ENCODE peak calls at places on chromosomes 4 and X, in six cellular contexts. One of them, this sample, is unnamed.

GRCh38 chr4:182207806-182208483 is 35.3 kb upstream of the TENM3 start:
- DNase-seq in pancreas: no peak
- DNase-seq in transverse colon: no peak
- DNase-seq in aorta: no peak
- DNase-seq in cardiac muscle cell: peak; percentile 89
- DNase-seq in PC-9: no peak
- DNase-seq in this sample: no peak

GRCh38 chr4:86934147-86934771 is 552 bp upstream of the AFF1 start:
- DNase-seq in aorta: no peak
- DNase-seq in pancreas: no peak
- DNase-seq in PC-9: no peak
- DNase-seq in cardiac muscle cell: no peak
- DNase-seq in transverse colon: peak; percentile 9
- DNase-seq in this sample: no peak

GRCh38 chrX:150680974-150681373 is 12.2 kb upstream of the MTMR1 start:
- DNase-seq in PC-9: no peak
- DNase-seq in pancreas: no peak
- DNase-seq in transverse colon: no peak
- DNase-seq in cardiac muscle cell: peak; percentile 29
- DNase-seq in aorta: no peak
- DNase-seq in this sample: no peak

GRCh38 chrX:58025979-58026378 is 115.7 kb upstream of the ZXDA start:
- DNase-seq in PC-9: no peak
- DNase-seq in aorta: no peak
- DNase-seq in pancreas: no peak
- DNase-seq in cardiac muscle cell: peak; percentile 2
- DNase-seq in transverse colon: peak; percentile 27
- DNase-seq in this sample: no peak

GRCh38 chrX:41982966-41983365 is 59.6 kb upstream of the CASK start:
- DNase-seq in PC-9: no peak
- DNase-seq in pancreas: no peak
- DNase-seq in cardiac muscle cell: no peak
- DNase-seq in transverse colon: no peak
- DNase-seq in aorta: no peak
- DNase-seq in this sample: no peak

GRCh38 chr4:6379787-6380745 is 92.3 kb downstream of the PPP2R2C start:
- DNase-seq in pancreas: peak; percentile 33
- DNase-seq in aorta: peak; percentile 34
- DNase-seq in cardiac muscle cell: no peak
- DNase-seq in transverse colon: no peak
- DNase-seq in PC-9: no peak
- DNase-seq in this sample: no peak

GRCh38 chr4:77199701-77200100 is 42.7 kb downstream of the CCNG2 start:
- DNase-seq in transverse colon: no peak
- DNase-seq in PC-9: no peak
- DNase-seq in cardiac muscle cell: no peak
- DNase-seq in aorta: no peak
- DNase-seq in pancreas: no peak
- DNase-seq in this sample: no peak

GRCh38 chrX:128897611-128898010 is 625.7 kb downstream of the SMARCA1 start:
- DNase-seq in cardiac muscle cell: no peak
- DNase-seq in pancreas: no peak
- DNase-seq in PC-9: no peak
- DNase-seq in transverse colon: no peak
- DNase-seq in aorta: no peak
- DNase-seq in this sample: no peak

GRCh38 chr4:155371432-155372043 is 5.2 kb downstream of the MAP9 start:
- DNase-seq in cardiac muscle cell: peak; percentile 55
- DNase-seq in PC-9: no peak
- DNase-seq in transverse colon: no peak
- DNase-seq in pancreas: no peak
- DNase-seq in aorta: no peak
- DNase-seq in this sample: no peak

GRCh38 chr4:2045518-2045951 is 13.6 kb upstream of the NAT8L start:
- DNase-seq in transverse colon: no peak
- DNase-seq in aorta: no peak
- DNase-seq in PC-9: no peak
- DNase-seq in cardiac muscle cell: no peak
- DNase-seq in pancreas: peak; percentile 62
- DNase-seq in this sample: no peak

GRCh38 chrX:109859673-109860072 is 126.6 kb upstream of the ACSL4 start:
- DNase-seq in PC-9: no peak
- DNase-seq in cardiac muscle cell: no peak
- DNase-seq in pancreas: no peak
- DNase-seq in transverse colon: no peak
- DNase-seq in aorta: no peak
- DNase-seq in this sample: no peak

GRCh38 chr4:8261851-8262535 is 7.6 kb upstream of the HTRA3 start:
- DNase-seq in aorta: no peak
- DNase-seq in cardiac muscle cell: peak; percentile 44
- DNase-seq in pancreas: no peak
- DNase-seq in PC-9: no peak
- DNase-seq in transverse colon: no peak
- DNase-seq in this sample: no peak

GRCh38 chr4:153122855-153123254 is 81.4 kb upstream of the TRIM2 start:
- DNase-seq in cardiac muscle cell: no peak
- DNase-seq in transverse colon: no peak
- DNase-seq in aorta: no peak
- DNase-seq in PC-9: no peak
- DNase-seq in pancreas: no peak
- DNase-seq in this sample: no peak

GRCh38 chr4:74413265-74413664 is 31.7 kb upstream of the AREG start:
- DNase-seq in PC-9: no peak
- DNase-seq in pancreas: no peak
- DNase-seq in aorta: no peak
- DNase-seq in cardiac muscle cell: no peak
- DNase-seq in transverse colon: no peak
- DNase-seq in this sample: no peak

GRCh38 chrX:111006119-111006518 is 89.9 kb upstream of the PAK3 start:
- DNase-seq in PC-9: no peak
- DNase-seq in cardiac muscle cell: peak; percentile 29
- DNase-seq in aorta: no peak
- DNase-seq in transverse colon: no peak
- DNase-seq in pancreas: no peak
- DNase-seq in this sample: no peak

GRCh38 chrX:106341823-106342222 is 173.7 kb downstream of the PWWP3B start:
- DNase-seq in transverse colon: no peak
- DNase-seq in pancreas: no peak
- DNase-seq in aorta: no peak
- DNase-seq in cardiac muscle cell: no peak
- DNase-seq in PC-9: no peak
- DNase-seq in this sample: no peak

GRCh38 chr4:71648923-71649322 is 135.0 kb downstream of the GC start:
- DNase-seq in aorta: no peak
- DNase-seq in cardiac muscle cell: no peak
- DNase-seq in PC-9: no peak
- DNase-seq in pancreas: no peak
- DNase-seq in transverse colon: no peak
- DNase-seq in this sample: no peak

GRCh38 chrX:23811135-23811781 is 28.3 kb downstream of the SAT1 start:
- DNase-seq in transverse colon: no peak
- DNase-seq in cardiac muscle cell: no peak
- DNase-seq in pancreas: no peak
- DNase-seq in aorta: no peak
- DNase-seq in PC-9: no peak
- DNase-seq in this sample: no peak

GRCh38 chr4:78608684-78609083 is 57.1 kb downstream of the ANXA3 start:
- DNase-seq in pancreas: no peak
- DNase-seq in cardiac muscle cell: no peak
- DNase-seq in PC-9: no peak
- DNase-seq in transverse colon: no peak
- DNase-seq in aorta: no peak
- DNase-seq in this sample: no peak

GRCh38 chrX:131677655-131678628 is 134.1 kb downstream of the OR13H1 start:
- DNase-seq in pancreas: peak; percentile 71
- DNase-seq in cardiac muscle cell: peak; percentile 23
- DNase-seq in aorta: peak; percentile 54
- DNase-seq in transverse colon: peak; percentile 31
- DNase-seq in PC-9: peak; percentile 46
- DNase-seq in this sample: no peak

GRCh38 chr4:162061214-162061613 is 102.6 kb downstream of the FSTL5 start:
- DNase-seq in PC-9: no peak
- DNase-seq in transverse colon: no peak
- DNase-seq in aorta: no peak
- DNase-seq in cardiac muscle cell: no peak
- DNase-seq in pancreas: no peak
- DNase-seq in this sample: no peak

GRCh38 chrX:17046478-17047097 is 100.1 kb downstream of the REPS2 start:
- DNase-seq in transverse colon: peak; percentile 67
- DNase-seq in cardiac muscle cell: peak; percentile 81
- DNase-seq in aorta: peak; percentile 52
- DNase-seq in PC-9: peak; percentile 51
- DNase-seq in pancreas: no peak
- DNase-seq in this sample: no peak

DNA sequence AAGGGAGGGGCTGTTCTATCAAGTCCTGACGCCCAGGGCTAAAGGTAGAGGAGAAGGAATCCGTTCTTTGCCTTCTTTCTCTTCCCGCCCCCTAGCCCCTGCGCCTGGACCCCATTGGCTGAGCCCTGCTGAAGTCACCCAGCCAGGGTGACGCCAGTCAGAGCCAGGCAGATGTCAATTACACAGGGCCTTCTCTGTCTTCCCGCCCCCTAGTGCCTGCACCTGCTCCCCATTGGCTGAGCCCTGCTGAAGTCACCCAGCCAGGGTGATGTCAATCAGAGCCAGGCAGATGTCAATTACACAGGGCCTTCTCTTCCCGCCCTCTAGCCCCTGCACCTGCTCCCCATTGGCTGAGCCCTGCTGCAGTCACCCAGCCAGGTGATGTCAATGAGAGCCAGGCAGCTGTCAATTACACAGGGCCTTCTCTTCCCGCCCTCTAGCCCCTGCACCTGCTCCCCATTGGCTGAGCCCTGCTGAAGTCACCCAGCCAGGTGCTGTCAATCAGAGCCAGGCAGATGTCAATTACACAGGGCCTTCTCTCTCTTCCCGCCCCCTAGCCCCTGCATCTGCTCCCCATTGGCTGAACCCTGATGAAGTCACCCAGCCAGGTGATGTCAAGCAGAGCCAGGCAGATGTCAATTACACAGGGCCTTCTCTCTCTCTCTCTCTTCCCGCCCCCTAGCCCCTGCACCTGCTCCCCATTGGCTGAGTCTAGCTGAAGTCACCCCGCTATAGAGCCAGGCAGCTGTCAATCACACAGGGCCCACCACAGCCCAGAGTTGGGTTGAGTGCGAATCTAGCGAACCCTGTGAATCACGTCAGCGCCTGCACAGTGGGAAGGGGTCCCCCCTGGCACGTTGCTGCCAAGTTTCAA is 46.4 kb downstream of the ASMT start:
- DNase-seq in PC-9: no peak
- DNase-seq in aorta: peak; percentile 79
- DNase-seq in pancreas: no peak
- DNase-seq in cardiac muscle cell: no peak
- DNase-seq in transverse colon: peak; percentile 68
- DNase-seq in this sample: peak; percentile 33
- H3K27ac ChIP-seq in PC-9: no peak overlapping the region
- H3K27ac ChIP-seq in aorta: no peak overlapping the region
- H3K27ac ChIP-seq in pancreas: no peak overlapping the region
- H3K27ac ChIP-seq in cardiac muscle cell: no peak overlapping the region
- H3K27ac ChIP-seq in transverse colon: no peak overlapping the region
- H3K27ac ChIP-seq in this sample: peak overlapping the region; percentile 54

DNA sequence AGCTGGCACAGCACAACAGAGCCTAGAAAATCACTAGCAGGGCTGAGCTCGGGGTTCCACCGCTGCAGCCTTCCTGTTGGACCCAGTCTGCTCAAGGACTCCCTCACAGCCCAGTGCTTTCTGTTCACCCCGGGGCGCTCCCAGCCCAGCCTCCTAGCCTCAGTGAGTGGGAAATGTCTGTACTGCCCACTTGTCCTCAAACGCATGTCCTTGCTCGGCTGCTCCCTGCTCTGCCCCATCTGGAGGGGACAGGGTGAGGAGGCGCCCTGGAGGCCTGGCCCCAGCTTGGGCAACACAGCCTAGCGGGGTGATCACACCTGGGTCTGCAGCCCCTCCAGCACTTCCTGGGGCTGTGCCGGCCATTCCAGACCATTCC is 11.9 kb upstream of the CCNQ start:
- DNase-seq in pancreas: no peak
- DNase-seq in PC-9: no peak
- DNase-seq in transverse colon: no peak
- DNase-seq in cardiac muscle cell: no peak
- DNase-seq in aorta: no peak
- DNase-seq in this sample: no peak
- H3K27ac ChIP-seq in pancreas: no peak overlapping the region
- H3K27ac ChIP-seq in PC-9: no peak overlapping the region
- H3K27ac ChIP-seq in transverse colon: no peak overlapping the region
- H3K27ac ChIP-seq in cardiac muscle cell: no peak overlapping the region
- H3K27ac ChIP-seq in aorta: no peak overlapping the region
- H3K27ac ChIP-seq in this sample: no peak overlapping the region

GRCh38 chrX:3120426-3120825 is 79.2 kb downstream of the ARSF start:
- DNase-seq in cardiac muscle cell: no peak
- DNase-seq in transverse colon: no peak
- DNase-seq in aorta: no peak
- DNase-seq in pancreas: no peak
- DNase-seq in PC-9: no peak
- DNase-seq in this sample: no peak
- H3K27ac ChIP-seq in cardiac muscle cell: no peak overlapping the region
- H3K27ac ChIP-seq in transverse colon: no peak overlapping the region
- H3K27ac ChIP-seq in aorta: no peak overlapping the region
- H3K27ac ChIP-seq in pancreas: no peak overlapping the region
- H3K27ac ChIP-seq in PC-9: no peak overlapping the region
- H3K27ac ChIP-seq in this sample: no peak overlapping the region

GRCh38 chr4:176436500-176436973 is 116.8 kb downstream of the SPCS3 start:
- DNase-seq in transverse colon: no peak
- DNase-seq in pancreas: no peak
- DNase-seq in aorta: no peak
- DNase-seq in PC-9: no peak
- DNase-seq in cardiac muscle cell: peak; percentile 61
- DNase-seq in this sample: no peak

GRCh38 chr4:176437756-176438155 is 118.0 kb downstream of the SPCS3 start:
- DNase-seq in pancreas: no peak
- DNase-seq in transverse colon: no peak
- DNase-seq in aorta: no peak
- DNase-seq in cardiac muscle cell: no peak
- DNase-seq in PC-9: no peak
- DNase-seq in this sample: no peak

GRCh38 chr4:176439611-176440010 is 119.8 kb downstream of the SPCS3 start:
- DNase-seq in transverse colon: no peak
- DNase-seq in PC-9: no peak
- DNase-seq in cardiac muscle cell: no peak
- DNase-seq in pancreas: no peak
- DNase-seq in aorta: no peak
- DNase-seq in this sample: no peak

GRCh38 chr4:176435891-176436499 is 116.2 kb downstream of the SPCS3 start:
- DNase-seq in pancreas: no peak
- DNase-seq in transverse colon: no peak
- DNase-seq in PC-9: no peak
- DNase-seq in aorta: no peak
- DNase-seq in cardiac muscle cell: peak; percentile 60
- DNase-seq in this sample: no peak

DNA sequence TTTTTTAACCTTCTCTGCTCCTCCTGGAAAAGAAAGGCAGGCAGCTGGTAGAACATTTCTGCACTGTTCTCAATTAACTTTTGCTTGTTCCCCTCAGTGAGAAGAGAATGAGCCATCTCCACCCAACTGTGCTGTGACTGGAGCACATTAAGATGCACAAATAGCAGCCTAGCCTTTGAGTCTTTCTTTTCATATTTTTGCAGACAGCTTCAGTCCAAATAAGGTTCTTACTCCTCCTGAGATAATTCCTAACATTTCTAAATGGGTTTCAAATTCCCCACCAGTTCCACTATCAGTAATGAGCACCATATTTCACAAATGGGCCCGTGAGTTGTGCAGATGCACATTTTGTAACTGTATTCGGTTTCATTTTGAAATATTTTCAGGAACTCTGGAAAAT is 118.6 kb downstream of the SPCS3 start:
- DNase-seq in transverse colon: no peak
- DNase-seq in cardiac muscle cell: no peak
- DNase-seq in aorta: no peak
- DNase-seq in PC-9: no peak
- DNase-seq in pancreas: no peak
- DNase-seq in this sample: no peak
- H3K27ac ChIP-seq in transverse colon: no peak overlapping the region
- H3K27ac ChIP-seq in cardiac muscle cell: no peak overlapping the region
- H3K27ac ChIP-seq in aorta: no peak overlapping the region
- H3K27ac ChIP-seq in PC-9: no peak overlapping the region
- H3K27ac ChIP-seq in pancreas: no peak overlapping the region
- H3K27ac ChIP-seq in this sample: no peak overlapping the region

This sample was measured in esophagus squamous epithelium.